ENCODE peak calls at places on chromosomes 13 and 19, in six cellular contexts. One of them, this sample, is unnamed.
A peak's percentile ranks its signal among the peaks of the same experiment; 100 is the strongest.

GRCh38 chr19:850221-850978 is 1.7 kb upstream of the ELANE start:
- DNase-seq in upper lobe of right lung: peak; percentile 93
- DNase-seq in GM10248: no peak
- DNase-seq in AG04450: peak; percentile 56
- DNase-seq in nephron progenitor cell: no peak
- DNase-seq in body of pancreas: peak; percentile 93
- DNase-seq in this sample: no peak

GRCh38 chr19:49347835-49348234 is 12.6 kb downstream of the CD37 start:
- DNase-seq in upper lobe of right lung: no peak
- DNase-seq in GM10248: no peak
- DNase-seq in AG04450: no peak
- DNase-seq in nephron progenitor cell: no peak
- DNase-seq in body of pancreas: peak; percentile 46
- DNase-seq in this sample: no peak

GRCh38 chr13:34300559-34300958 is 482.6 kb downstream of the RFC3 start:
- DNase-seq in upper lobe of right lung: no peak
- DNase-seq in GM10248: no peak
- DNase-seq in AG04450: no peak
- DNase-seq in nephron progenitor cell: no peak
- DNase-seq in body of pancreas: no peak
- DNase-seq in this sample: no peak

GRCh38 chr13:54241719-54242118 is 1213.1 kb downstream of the OLFM4 start:
- DNase-seq in upper lobe of right lung: no peak
- DNase-seq in GM10248: no peak
- DNase-seq in AG04450: no peak
- DNase-seq in nephron progenitor cell: no peak
- DNase-seq in body of pancreas: peak; percentile 2
- DNase-seq in this sample: no peak

GRCh38 chr19:45842198-45842597 is 20.7 kb downstream of the SYMPK start:
- DNase-seq in upper lobe of right lung: no peak
- DNase-seq in GM10248: no peak
- DNase-seq in AG04450: no peak
- DNase-seq in nephron progenitor cell: no peak
- DNase-seq in body of pancreas: no peak
- DNase-seq in this sample: no peak

GRCh38 chr13:33794576-33794975 is 23.4 kb upstream of the RFC3 start:
- DNase-seq in upper lobe of right lung: no peak
- DNase-seq in GM10248: no peak
- DNase-seq in AG04450: no peak
- DNase-seq in nephron progenitor cell: no peak
- DNase-seq in body of pancreas: no peak
- DNase-seq in this sample: no peak

GRCh38 chr19:49862411-49863253 is 4.7 kb downstream of the PNKP start:
- DNase-seq in upper lobe of right lung: peak; percentile 70
- DNase-seq in GM10248: no peak
- DNase-seq in AG04450: no peak
- DNase-seq in nephron progenitor cell: peak; percentile 53
- DNase-seq in body of pancreas: peak; percentile 8
- DNase-seq in this sample: no peak

GRCh38 chr13:49784886-49785570 is 7.5 kb downstream of the KPNA3 start:
- DNase-seq in upper lobe of right lung: no peak
- DNase-seq in GM10248: no peak
- DNase-seq in AG04450: no peak
- DNase-seq in nephron progenitor cell: no peak
- DNase-seq in body of pancreas: no peak
- DNase-seq in this sample: no peak

GRCh38 chr13:69579351-69579750 is 528.3 kb upstream of the ATXN8OS start:
- DNase-seq in upper lobe of right lung: no peak
- DNase-seq in GM10248: no peak
- DNase-seq in AG04450: no peak
- DNase-seq in nephron progenitor cell: no peak
- DNase-seq in body of pancreas: no peak
- DNase-seq in this sample: no peak

GRCh38 chr13:30618186-30618937 is 642 bp downstream of the USPL1 start:
- DNase-seq in upper lobe of right lung: no peak
- DNase-seq in GM10248: no peak
- DNase-seq in AG04450: no peak
- DNase-seq in nephron progenitor cell: peak; percentile 25
- DNase-seq in body of pancreas: no peak
- DNase-seq in this sample: no peak

GRCh38 chr13:76708138-76708537 is 178.1 kb downstream of the KCTD12 start:
- DNase-seq in upper lobe of right lung: no peak
- DNase-seq in GM10248: no peak
- DNase-seq in AG04450: no peak
- DNase-seq in nephron progenitor cell: no peak
- DNase-seq in body of pancreas: no peak
- DNase-seq in this sample: no peak

GRCh38 chr19:1085676-1086442 is 9.3 kb downstream of the POLR2E start:
- DNase-seq in upper lobe of right lung: peak; percentile 65
- DNase-seq in GM10248: no peak
- DNase-seq in AG04450: no peak
- DNase-seq in nephron progenitor cell: no peak
- DNase-seq in body of pancreas: no peak
- DNase-seq in this sample: no peak

GRCh38 chr19:52099497-52100138 is 4.1 kb upstream of the ZNF841 start:
- DNase-seq in upper lobe of right lung: no peak
- DNase-seq in GM10248: no peak
- DNase-seq in AG04450: no peak
- DNase-seq in nephron progenitor cell: no peak
- DNase-seq in body of pancreas: no peak
- DNase-seq in this sample: no peak

GRCh38 chr19:52094526-52094925 is 1.0 kb downstream of the ZNF841 start:
- DNase-seq in upper lobe of right lung: no peak
- DNase-seq in GM10248: no peak
- DNase-seq in AG04450: no peak
- DNase-seq in nephron progenitor cell: no peak
- DNase-seq in body of pancreas: no peak
- DNase-seq in this sample: peak; percentile 2

DNA sequence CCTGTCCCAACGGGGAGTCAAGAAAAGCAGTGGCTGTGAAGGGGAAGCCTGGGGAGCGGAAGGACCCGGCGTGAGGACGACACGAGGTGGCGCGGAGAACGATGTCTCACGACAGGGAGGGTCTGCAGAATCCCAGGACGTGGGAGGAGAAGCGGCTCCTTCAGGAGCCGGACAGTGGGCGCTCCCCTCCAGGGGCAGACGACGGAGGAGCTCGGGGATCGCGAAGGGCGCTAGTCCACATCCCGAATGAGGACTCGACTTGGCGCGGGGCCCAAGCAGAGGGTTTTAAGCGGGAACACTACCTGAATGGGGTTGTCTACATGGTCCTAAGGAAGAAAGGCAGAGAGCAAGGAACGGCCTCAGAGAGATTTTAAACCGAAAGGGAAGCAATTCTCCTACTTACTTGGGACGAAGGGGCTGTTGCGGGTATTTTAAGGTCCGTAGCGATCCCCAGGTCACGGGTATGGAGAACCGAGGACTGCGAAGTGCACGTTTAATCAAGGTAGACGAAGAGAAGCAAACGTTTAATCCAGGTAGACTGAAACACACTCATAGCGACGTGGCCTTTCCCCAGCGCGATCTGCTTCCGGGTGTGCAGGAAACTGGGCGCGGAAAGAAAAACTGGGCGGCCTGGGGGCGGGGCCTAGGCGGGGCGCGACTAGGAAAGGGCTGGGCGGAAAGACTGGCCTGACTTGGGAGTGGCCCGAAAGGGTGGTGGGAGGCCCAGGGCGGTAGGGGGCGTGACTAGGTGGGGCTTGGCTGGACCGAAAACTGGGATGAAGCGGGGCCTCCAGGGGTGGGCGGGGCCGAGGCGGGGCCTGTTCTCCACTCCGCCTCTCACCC is at the start of gene ZNF841:
- DNase-seq in upper lobe of right lung: peak; percentile 97
- DNase-seq in GM10248: peak; percentile 89
- DNase-seq in AG04450: peak; percentile 80
- DNase-seq in nephron progenitor cell: peak; percentile 91
- DNase-seq in body of pancreas: peak; percentile 94
- DNase-seq in this sample: peak; percentile 77
- TF ChIP-seq CTCF in upper lobe of right lung: no peak
- TF ChIP-seq CTCF in GM10248: no peak
- TF ChIP-seq CTCF in AG04450: no peak
- TF ChIP-seq CTCF in nephron progenitor cell: no peak
- TF ChIP-seq CTCF in body of pancreas: no peak
- TF ChIP-seq CTCF in this sample: no peak

DNA sequence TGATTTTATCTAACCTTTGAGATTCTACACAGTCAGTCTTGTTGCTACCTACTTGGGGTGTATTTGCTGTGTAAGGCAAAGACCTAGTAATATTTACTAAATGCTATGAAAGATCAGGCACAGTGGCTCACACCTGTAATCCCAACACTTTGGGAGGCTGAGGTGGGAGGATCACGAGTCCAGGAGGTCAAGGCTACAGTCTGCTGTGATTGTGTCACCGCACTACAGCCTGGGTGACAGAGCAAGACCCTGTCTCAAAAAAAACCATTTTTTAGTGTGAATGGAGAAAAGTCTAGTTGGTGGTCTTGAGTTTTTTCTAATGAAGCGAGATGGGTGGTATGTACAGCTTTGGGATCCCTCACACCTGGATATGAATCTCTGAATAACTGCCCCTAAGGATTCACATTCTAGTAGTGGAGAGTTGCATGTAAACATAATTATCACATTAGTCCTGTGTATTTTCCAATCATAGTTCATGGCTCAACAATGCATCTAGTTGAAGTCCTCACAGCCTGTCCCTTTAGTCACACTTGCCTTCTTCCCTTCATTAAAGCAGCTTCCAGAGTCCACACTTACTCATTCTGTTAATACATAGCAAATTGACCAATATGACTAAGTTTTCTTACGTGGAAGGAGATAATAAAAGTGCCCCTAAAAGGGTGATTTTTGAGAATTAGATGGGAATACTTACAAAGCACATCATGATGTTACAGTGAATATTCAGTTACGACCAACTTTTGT is 7.4 kb downstream of the RPL21 start:
- DNase-seq in upper lobe of right lung: no peak
- DNase-seq in GM10248: no peak
- DNase-seq in AG04450: no peak
- DNase-seq in nephron progenitor cell: no peak
- DNase-seq in body of pancreas: no peak
- DNase-seq in this sample: no peak
- TF ChIP-seq CTCF in upper lobe of right lung: no peak
- TF ChIP-seq CTCF in GM10248: no peak
- TF ChIP-seq CTCF in AG04450: no peak
- TF ChIP-seq CTCF in nephron progenitor cell: no peak
- TF ChIP-seq CTCF in body of pancreas: no peak
- TF ChIP-seq CTCF in this sample: no peak

GRCh38 chr19:8681345-8682021 is 17.1 kb downstream of the ACTL9 start:
- DNase-seq in upper lobe of right lung: no peak
- DNase-seq in GM10248: no peak
- DNase-seq in AG04450: no peak
- DNase-seq in nephron progenitor cell: no peak
- DNase-seq in body of pancreas: no peak
- DNase-seq in this sample: no peak

GRCh38 chr19:8682472-8682871 is 16.1 kb downstream of the ACTL9 start:
- DNase-seq in upper lobe of right lung: no peak
- DNase-seq in GM10248: no peak
- DNase-seq in AG04450: no peak
- DNase-seq in nephron progenitor cell: no peak
- DNase-seq in body of pancreas: no peak
- DNase-seq in this sample: no peak

GRCh38 chr19:8680676-8681344 is 17.8 kb downstream of the ACTL9 start:
- DNase-seq in upper lobe of right lung: no peak
- DNase-seq in GM10248: no peak
- DNase-seq in AG04450: no peak
- DNase-seq in nephron progenitor cell: no peak
- DNase-seq in body of pancreas: no peak
- DNase-seq in this sample: no peak

GRCh38 chr19:8684001-8684902 is 14.3 kb downstream of the ACTL9 start:
- DNase-seq in upper lobe of right lung: no peak
- DNase-seq in GM10248: no peak
- DNase-seq in AG04450: no peak
- DNase-seq in nephron progenitor cell: no peak
- DNase-seq in body of pancreas: no peak
- DNase-seq in this sample: no peak

GRCh38 chr19:8682931-8683330 is 15.7 kb downstream of the ACTL9 start:
- DNase-seq in upper lobe of right lung: no peak
- DNase-seq in GM10248: no peak
- DNase-seq in AG04450: no peak
- DNase-seq in nephron progenitor cell: no peak
- DNase-seq in body of pancreas: no peak
- DNase-seq in this sample: no peak
- TF ChIP-seq CTCF in upper lobe of right lung: no peak
- TF ChIP-seq CTCF in GM10248: no peak
- TF ChIP-seq CTCF in AG04450: no peak
- TF ChIP-seq CTCF in nephron progenitor cell: no peak
- TF ChIP-seq CTCF in body of pancreas: no peak
- TF ChIP-seq CTCF in this sample: no peak

GRCh38 chr19:13062317-13062716 is 40.3 kb downstream of the LYL1 start:
- DNase-seq in upper lobe of right lung: no peak
- DNase-seq in GM10248: no peak
- DNase-seq in AG04450: no peak
- DNase-seq in nephron progenitor cell: no peak
- DNase-seq in body of pancreas: no peak
- DNase-seq in this sample: no peak

GRCh38 chr19:13063461-13064091 is 39.1 kb downstream of the LYL1 start:
- DNase-seq in upper lobe of right lung: no peak
- DNase-seq in GM10248: no peak
- DNase-seq in AG04450: no peak
- DNase-seq in nephron progenitor cell: no peak
- DNase-seq in body of pancreas: no peak
- DNase-seq in this sample: no peak

GRCh38 chr19:13058951-13059660 is 43.6 kb downstream of the LYL1 start:
- DNase-seq in upper lobe of right lung: no peak
- DNase-seq in GM10248: no peak
- DNase-seq in AG04450: no peak
- DNase-seq in nephron progenitor cell: no peak
- DNase-seq in body of pancreas: no peak
- DNase-seq in this sample: no peak

GRCh38 chr19:13060233-13060963 is 42.3 kb downstream of the LYL1 start:
- DNase-seq in upper lobe of right lung: peak; percentile 75
- DNase-seq in GM10248: no peak
- DNase-seq in AG04450: no peak
- DNase-seq in nephron progenitor cell: no peak
- DNase-seq in body of pancreas: no peak
- DNase-seq in this sample: peak; percentile 28

DNA sequence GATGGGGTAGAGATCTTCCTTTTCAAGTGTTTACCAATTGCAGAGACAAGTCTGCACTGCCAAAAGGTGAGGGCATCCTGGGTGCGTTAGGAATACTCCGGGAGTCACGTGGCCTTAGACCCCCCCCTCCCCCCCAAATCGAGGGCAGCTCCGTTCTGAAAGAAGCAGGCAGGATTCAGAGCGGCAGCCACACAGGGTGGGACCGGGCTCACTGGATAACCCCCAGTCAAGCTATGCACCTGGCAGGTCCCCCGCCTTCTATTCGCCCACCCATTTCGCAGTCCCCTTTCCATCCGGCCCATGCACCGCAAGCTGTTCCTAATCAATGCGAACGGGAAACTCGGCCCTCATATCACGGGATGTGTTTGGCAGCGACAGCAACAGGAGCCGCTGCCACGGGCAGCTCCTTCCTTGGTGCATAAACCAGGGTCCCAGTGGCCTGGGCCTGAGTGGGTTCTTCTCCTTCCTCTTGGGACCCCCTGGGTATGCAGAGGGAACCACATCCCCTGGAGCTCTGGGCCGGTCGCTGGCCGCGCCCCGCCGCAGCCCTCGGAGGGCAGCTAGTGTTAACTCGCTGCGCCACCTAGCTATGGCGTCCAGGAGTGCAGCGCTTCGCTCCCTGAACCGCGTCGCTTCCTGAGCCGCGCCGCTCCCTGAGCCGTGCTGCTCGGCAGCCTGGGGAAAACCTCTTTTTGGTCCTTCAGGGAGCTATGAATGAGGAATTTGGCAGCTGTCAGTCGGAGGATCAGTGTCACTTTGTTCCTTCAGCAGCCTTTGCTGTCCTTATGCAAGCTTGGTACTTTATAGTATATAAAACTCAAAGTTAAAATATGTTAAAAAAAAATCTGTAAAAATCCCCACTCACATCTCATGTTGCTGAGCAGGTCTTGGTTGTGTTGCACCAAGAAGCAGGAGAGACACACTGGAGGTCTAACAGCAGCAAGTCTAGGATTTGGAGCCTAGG is 41.4 kb downstream of the LYL1 start:
- DNase-seq in upper lobe of right lung: peak; percentile 90
- DNase-seq in GM10248: peak; percentile 91
- DNase-seq in AG04450: no peak
- DNase-seq in nephron progenitor cell: peak; percentile 94
- DNase-seq in body of pancreas: peak; percentile 82
- DNase-seq in this sample: peak; percentile 92
- TF ChIP-seq CTCF in upper lobe of right lung: peak; percentile 97
- TF ChIP-seq CTCF in GM10248: peak; percentile 96
- TF ChIP-seq CTCF in AG04450: peak; percentile 97
- TF ChIP-seq CTCF in nephron progenitor cell: peak; percentile 94
- TF ChIP-seq CTCF in body of pancreas: peak; percentile 94
- TF ChIP-seq CTCF in this sample: peak; percentile 96